ENCODE peak calls at places on chromosomes 2 and 18, in ten cellular contexts. T is H9; E is Right ventricle myocardium inferior; J is AG10803; A is heart right ventricle; P is activated CD4-positive, alpha-beta T cell treated with anti-CD3 and anti-CD28 coated beads for 24 hours; V is colonic mucosa; B is globus pallidus; K is DMS153; C is NCI-H2081. F is an unnamed sample.

GRCh38 chr2:222942977-222943376 is 82.1 kb downstream of the ACSL3 start:
- DNase-seq in T (no peak), E (no peak), J (no peak), A (no peak), P (no peak), V (no peak), B (no peak), K (no peak), C (no peak), F (no peak)

GRCh38 chr2:239682518-239682917 is 281.7 kb upstream of the HDAC4 start:
- DNase-seq in T (no peak), E (no peak), J (no peak), A (no peak), P (no peak), V (no peak), B (no peak), K (no peak), C (no peak), F (no peak)

GRCh38 chr18:29449424-29449823 is 1272.5 kb upstream of the CDH2 start:
- DNase-seq in T (no peak), E (no peak), J (peak; percentile 49), A (no peak), P (no peak), V (no peak), B (no peak), K (no peak), C (no peak), F (no peak)

GRCh38 chr18:27856839-27857238 is 320.1 kb downstream of the CDH2 start:
- DNase-seq in T (no peak), E (no peak), J (no peak), A (no peak), P (no peak), V (no peak), B (no peak), K (no peak), C (no peak), F (no peak)

GRCh38 chr2:60508307-60508706 is 45.1 kb downstream of the BCL11A start:
- DNase-seq in T (no peak), E (no peak), J (no peak), A (no peak), P (no peak), V (no peak), B (no peak), K (no peak), C (no peak), F (no peak)

GRCh38 chr2:28534817-28535216 is 39.0 kb downstream of the PLB1 start:
- DNase-seq in T (no peak), E (no peak), J (no peak), A (no peak), P (no peak), V (no peak), B (no peak), K (no peak), C (no peak), F (no peak)

GRCh38 chr2:28345619-28346018 is 47.0 kb upstream of the FOSL2 start:
- DNase-seq in T (no peak), E (no peak), J (no peak), A (no peak), P (no peak), V (no peak), B (no peak), K (no peak), C (no peak), F (no peak)

GRCh38 chr2:117801826-117802225 is 12.7 kb upstream of the DDX18 start:
- DNase-seq in T (no peak), E (no peak), J (peak; percentile 74), A (no peak), P (no peak), V (no peak), B (no peak), K (no peak), C (no peak), F (no peak)

GRCh38 chr18:62767321-62767720 is 52.0 kb downstream of the PHLPP1 start:
- DNase-seq in T (no peak), E (no peak), J (peak; percentile 40), A (no peak), P (no peak), V (no peak), B (no peak), K (no peak), C (no peak), F (no peak)